ENCODE peak calls at places on chromosomes 7 and 10, in nine cellular contexts. Y is HepG2, U is cardiac fibroblast, K is psoas muscle, H is spleen, J is transverse colon, X is OCI-LY7, S is body of pancreas, T is IMR-90. E is an unnamed sample.

GRCh38 chr10:127755758-127756157 is 18.8 kb downstream of the FOXI2 start:
- DNase-seq in S (peak), X (no peak), H (no peak), K (no peak), J (no peak), U (no peak), T (no peak), Y (no peak), E (no peak)

GRCh38 chr10:67923551-67923950 is 39.1 kb downstream of the SIRT1 start:
- DNase-seq in X (no peak), Y (no peak), J (no peak), U (peak), H (no peak), K (no peak), T (no peak), S (no peak), E (no peak)

GRCh38 chr7:158567153-158567603 is 20.4 kb downstream of the PTPRN2 start:
- DNase-seq in K (no peak), Y (no peak), X (no peak), S (peak), J (no peak), H (no peak), T (no peak), U (no peak), E (no peak)

GRCh38 chr10:93074137-93074596 is 474 bp downstream of the CYP26A1 start:
- DNase-seq in K (no peak), X (no peak), T (no peak), J (no peak), H (no peak), U (no peak), S (no peak), Y (no peak), E (no peak)

GRCh38 chr7:125506331-125506730 is 576.7 kb upstream of the POT1 start:
- DNase-seq in Y (no peak), H (no peak), X (no peak), J (no peak), U (no peak), K (no peak), S (no peak), T (no peak), E (no peak)

GRCh38 chr7:65250697-65251395 is 122.8 kb upstream of the ZNF92 start:
- DNase-seq in H (peak), X (no peak), J (no peak), U (no peak), K (no peak), S (no peak), T (no peak), Y (no peak), E (no peak)

GRCh38 chr7:148485618-148486017 is 104.9 kb upstream of the C7orf33 start:
- DNase-seq in T (no peak), X (no peak), S (no peak), J (peak), U (no peak), K (no peak), Y (no peak), H (no peak), E (peak)

GRCh38 chr10:10891437-10891836 is 126.2 kb upstream of the CELF2 start:
- DNase-seq in T (peak), J (no peak), Y (no peak), X (no peak), U (peak), H (no peak), S (no peak), K (peak), E (no peak)

GRCh38 chr10:127757033-127757432 is 20.0 kb downstream of the FOXI2 start:
- DNase-seq in T (no peak), H (no peak), S (no peak), K (no peak), U (no peak), J (no peak), Y (no peak), X (no peak), E (no peak)

GRCh38 chr10:101136007-101136707 is 5.1 kb downstream of the TLX1 start:
- DNase-seq in K (no peak), X (no peak), S (no peak), J (no peak), H (no peak), Y (no peak), T (no peak), U (no peak), E (no peak)

GRCh38 chr7:881441-882234 is 5.3 kb downstream of the GET4 start:
- DNase-seq in H (peak), S (no peak), J (no peak), U (no peak), T (no peak), Y (no peak), K (no peak), X (no peak), E (peak)

GRCh38 chr7:45443263-45443662 is 130.9 kb upstream of the ADCY1 start:
- DNase-seq in X (no peak), J (no peak), K (no peak), Y (no peak), S (no peak), T (no peak), U (no peak), H (no peak), E (no peak)

GRCh38 chr10:98309366-98310355 is 41.7 kb upstream of the LOXL4 start:
- DNase-seq in U (peak), J (peak), X (peak), Y (peak), H (no peak), T (peak), S (peak), K (peak), E (peak)

GRCh38 chr10:271201-271600 is 135.9 kb downstream of the ZMYND11 start:
- DNase-seq in J (no peak), K (no peak), U (peak), H (no peak), Y (no peak), T (peak), S (no peak), X (no peak), E (no peak)

GRCh38 chr10:12588091-12588850 is 238.9 kb downstream of the CAMK1D start:
- DNase-seq in H (no peak), X (no peak), K (no peak), T (no peak), J (peak), S (no peak), Y (no peak), U (no peak), E (no peak)

GRCh38 chr10:11045995-11046394 is 28.3 kb downstream of the CELF2 start:
- DNase-seq in Y (no peak), J (no peak), U (no peak), X (no peak), S (no peak), K (peak), T (no peak), H (no peak), E (no peak)

GRCh38 chr10:78543749-78544446 is 510.2 kb downstream of the RPS24 start:
- DNase-seq in J (peak), X (no peak), Y (peak), T (peak), S (peak), K (peak), H (no peak), U (peak), E (no peak)

GRCh38 chr7:158190756-158191155 is 396.9 kb downstream of the PTPRN2 start:
- DNase-seq in J (no peak), Y (no peak), S (no peak), T (no peak), X (no peak), H (peak), U (no peak), K (no peak), E (no peak)

GRCh38 chr10:5603848-5604170 is 62.6 kb downstream of the ASB13 start:
- DNase-seq in J (no peak), S (no peak), Y (peak), T (no peak), X (no peak), K (no peak), U (no peak), H (no peak), E (no peak)

GRCh38 chr10:110502851-110503301 is 5.2 kb downstream of the DUSP5 start:
- DNase-seq in H (no peak), Y (no peak), K (no peak), S (peak), T (peak), J (peak), U (peak), X (peak), E (peak)

GRCh38 chr10:93566435-93567276 is at the start of gene FFAR4:
- DNase-seq in H (no peak), S (peak), U (peak), K (peak), X (no peak), J (peak), Y (no peak), T (no peak), E (no peak)

GRCh38 chr7:81414411-81414810 is 355.4 kb downstream of the HGF start:
- DNase-seq in U (peak), X (no peak), J (peak), T (no peak), S (no peak), K (no peak), H (no peak), Y (no peak), E (no peak)

GRCh38 chr7:104772405-104772821 is 241.6 kb upstream of the KMT2E start:
- DNase-seq in S (no peak), T (no peak), H (no peak), Y (no peak), X (no peak), K (no peak), U (no peak), J (no peak), E (no peak)

GRCh38 chr7:20330797-20331230 is at the start of gene ITGB8:
- DNase-seq in K (peak), X (no peak), Y (no peak), J (no peak), U (no peak), T (no peak), H (peak), S (no peak), E (no peak)

GRCh38 chr10:14507156-14507555 is 176.4 kb upstream of the FRMD4A start:
- DNase-seq in T (no peak), H (no peak), Y (no peak), X (no peak), K (no peak), S (no peak), J (no peak), U (no peak), E (no peak)

GRCh38 chr7:121440857-121441503 is 44.9 kb upstream of the FAM3C start:
- DNase-seq in K (no peak), T (no peak), S (peak), H (peak), X (no peak), J (peak), Y (no peak), U (no peak), E (no peak)

GRCh38 chr10:85950921-85951320 is 415.7 kb downstream of the GRID1 start:
- DNase-seq in U (no peak), S (no peak), T (no peak), K (no peak), Y (no peak), H (no peak), J (no peak), X (no peak), E (no peak)

GRCh38 chr7:154857728-154858681 is 144.9 kb downstream of the PAXIP1 start:
- DNase-seq in J (no peak), H (no peak), U (no peak), T (no peak), Y (no peak), X (no peak), S (no peak), K (no peak), E (no peak)

GRCh38 chr7:126776506-126776905 is 476.2 kb downstream of the GRM8 start:
- DNase-seq in U (no peak), J (no peak), H (no peak), Y (no peak), S (no peak), K (no peak), T (no peak), X (no peak), E (no peak)

GRCh38 chr7:128120116-128120515 is 88.9 kb upstream of the LRRC4 start:
- DNase-seq in Y (no peak), K (no peak), H (peak), U (no peak), S (no peak), X (no peak), J (no peak), T (no peak), E (no peak)

GRCh38 chr7:128120976-128121490 is 89.8 kb upstream of the LRRC4 start:
- DNase-seq in J (no peak), X (no peak), S (no peak), T (no peak), U (no peak), H (peak), K (no peak), Y (no peak), E (no peak)

GRCh38 chr7:128122577-128123290 is 91.5 kb upstream of the LRRC4 start:
- DNase-seq in S (no peak), Y (no peak), T (no peak), J (no peak), U (no peak), X (no peak), K (no peak), H (peak), E (no peak)

GRCh38 chr7:128123291-128124037 is 92.2 kb upstream of the LRRC4 start:
- DNase-seq in K (no peak), J (no peak), X (no peak), H (peak), Y (no peak), U (no peak), T (no peak), S (no peak), E (no peak)

DNA sequence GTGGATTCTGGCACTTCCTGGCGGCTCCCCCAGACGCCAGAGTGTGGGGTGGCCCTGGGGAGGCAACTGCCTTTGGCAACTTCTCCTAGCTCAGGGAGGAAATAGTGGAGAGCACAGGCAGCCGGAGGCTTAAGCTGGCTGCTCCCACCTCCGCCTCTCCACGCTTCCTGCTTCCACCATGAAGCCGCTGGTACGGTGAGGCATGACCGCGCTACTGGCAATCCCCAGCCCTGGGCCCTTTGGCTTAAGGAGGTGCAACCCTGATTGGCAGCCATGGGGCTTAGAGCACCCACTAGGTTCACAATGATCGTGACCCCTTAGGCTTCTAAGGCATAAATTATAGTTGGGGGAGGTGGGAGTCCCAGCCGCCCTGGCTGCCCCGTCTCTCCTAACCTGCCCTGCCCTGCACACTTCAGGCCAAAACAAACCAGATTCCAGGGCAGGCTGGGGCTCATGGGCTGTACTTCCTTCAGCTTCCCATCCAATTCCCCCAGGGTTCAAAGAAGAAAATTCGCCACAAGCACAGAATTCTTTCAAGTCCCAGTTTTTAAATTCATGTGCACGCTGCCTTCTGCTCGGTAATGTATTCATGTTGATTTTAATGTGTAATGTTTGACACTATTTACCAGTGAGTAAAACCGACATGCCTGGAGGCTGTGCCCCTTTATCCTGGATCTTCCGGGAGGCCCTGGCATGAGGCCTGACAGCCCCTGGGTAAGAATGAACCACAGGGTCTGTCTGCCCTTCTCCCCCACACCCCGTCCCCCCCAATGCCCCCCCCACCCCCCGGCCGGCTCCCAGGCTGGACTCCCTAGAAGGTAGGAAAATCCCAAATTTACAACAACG is 90.7 kb upstream of the LRRC4 start:
- DNase-seq in K (peak), J (no peak), T (no peak), X (no peak), S (no peak), Y (no peak), H (peak), U (peak), E (no peak)
- H3K4me3 ChIP-seq in K (peak), J (no peak), T (no peak), X (no peak), S (no peak), Y (no peak), H (peak), U (no peak), E (no peak)

DNA sequence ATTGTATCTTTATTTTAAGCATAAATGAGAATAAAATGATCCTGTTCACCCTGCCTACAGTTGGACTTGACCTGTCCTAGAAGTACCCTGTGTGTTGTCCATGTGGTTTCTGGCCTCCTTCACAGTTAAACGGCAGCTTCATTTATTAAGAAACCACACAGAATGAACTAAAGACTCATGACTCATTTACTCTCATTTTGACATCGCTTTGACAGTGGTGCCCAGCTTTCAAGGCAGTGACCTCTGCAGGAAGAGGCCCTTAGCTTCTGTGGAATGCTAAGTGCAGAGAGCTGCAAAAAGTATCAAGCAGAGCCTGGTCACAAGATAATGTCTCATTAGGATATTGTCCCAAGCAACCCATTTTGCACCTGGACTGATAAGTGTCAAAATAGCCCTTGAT is 93.4 kb downstream of the AVL9 start:
- DNase-seq in Y (peak), J (no peak), H (no peak), T (peak), S (no peak), U (peak), X (no peak), K (no peak), E (no peak)
- TF ChIP-seq CTCF in Y (no peak), J (no peak), H (no peak), T (no peak), S (no peak), U (no peak), X (no peak), K (no peak), E (no peak)

DNA sequence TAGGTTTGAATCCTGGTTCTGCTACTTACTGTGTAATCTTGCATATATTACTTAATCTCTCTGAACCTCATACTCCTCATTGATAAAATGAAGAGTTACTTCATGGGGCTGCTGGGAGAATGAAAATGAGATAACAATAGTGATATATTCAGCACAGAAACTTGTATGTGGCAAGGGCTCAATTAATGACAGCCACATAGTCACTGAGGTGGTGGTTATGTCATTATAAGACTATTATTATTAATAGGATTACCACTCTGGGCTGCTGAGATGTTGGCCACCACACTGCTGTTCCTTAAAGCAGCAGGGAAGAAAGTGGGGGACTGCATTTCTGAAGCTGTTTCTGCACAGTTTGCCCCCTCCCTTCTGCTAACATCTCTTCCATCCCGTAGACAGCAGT is 100.4 kb upstream of the PDLIM1 start:
- DNase-seq in S (no peak), K (no peak), T (no peak), H (no peak), Y (no peak), U (no peak), J (no peak), X (no peak), E (no peak)
- H3K4me3 ChIP-seq in S (no peak), K (no peak), T (no peak), H (no peak), Y (no peak), U (no peak), J (no peak), X (no peak), E (no peak)

DNA sequence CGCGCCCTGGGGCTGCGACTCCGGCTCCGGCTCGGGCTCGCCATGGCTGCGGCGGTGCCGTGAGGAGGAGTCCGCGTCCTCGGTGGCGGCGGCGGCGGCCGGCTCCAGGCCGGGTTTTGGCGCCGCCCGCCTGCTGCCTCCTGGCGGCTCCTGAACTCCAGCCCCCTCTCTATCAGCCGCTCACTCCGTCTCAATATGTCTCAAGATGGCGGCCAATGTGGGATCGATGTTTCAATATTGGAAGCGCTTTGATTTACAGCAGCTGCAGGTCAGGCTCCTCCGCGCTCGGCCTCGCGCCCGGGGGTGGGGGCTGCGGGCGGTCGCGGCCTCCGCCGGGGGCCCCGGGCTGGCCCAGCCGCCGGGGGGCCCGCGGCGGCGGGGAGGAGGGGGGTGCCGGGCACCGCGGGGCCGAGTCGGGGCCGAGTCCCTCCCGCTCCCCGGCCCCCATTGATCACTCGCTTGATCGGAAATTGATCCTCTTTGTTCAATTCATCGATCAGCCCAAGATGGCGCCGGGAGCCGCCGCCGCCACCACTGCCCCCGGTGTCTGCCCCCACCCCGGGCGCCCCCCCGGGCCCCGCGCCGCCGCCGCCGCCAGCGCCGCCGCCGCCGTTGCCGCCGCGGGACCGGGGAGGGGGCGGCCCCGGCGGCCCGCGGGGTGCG is 1.5 kb upstream of the CUX1 start:
- DNase-seq in X (peak), J (peak), T (peak), H (peak), Y (peak), S (peak), U (peak), K (peak), E (peak)
- TF ChIP-seq CTCF in X (no peak), J (no peak), T (no peak), H (peak), Y (no peak), S (peak), U (peak), K (peak), E (peak)

E was measured in LNCaP clone FGC.